ENCODE peak calls at places on chromosomes 11 and 22, in five cellular contexts. Q, O, V, Y and P are unnamed samples.

GRCh38 chr11:124233376-124233775 is 7.5 kb upstream of the OR8G1 start:
- DNase-seq in Q (no peak), O (no peak), V (no peak), Y (no peak), P (no peak)

GRCh38 chr11:61472868-61473267 is 35.7 kb upstream of the LRRC10B start:
- DNase-seq in Q (no peak), O (no peak), V (no peak), Y (no peak), P (peak; percentile 39)

GRCh38 chr11:118217575-118217974 is 7.2 kb downstream of the JAML start:
- DNase-seq in Q (no peak), O (no peak), V (no peak), Y (no peak), P (no peak)

GRCh38 chr11:115134886-115135285 is 369.3 kb downstream of the CADM1 start:
- DNase-seq in Q (no peak), O (no peak), V (no peak), Y (no peak), P (no peak)

GRCh38 chr11:129324533-129325175 is 51.0 kb upstream of the BARX2 start:
- DNase-seq in Q (no peak), O (peak; percentile 33), V (no peak), Y (no peak), P (peak; percentile 33)

GRCh38 chr11:86230196-86230813 is 14.2 kb upstream of the EED start:
- DNase-seq in Q (no peak), O (no peak), V (no peak), Y (no peak), P (no peak)

GRCh38 chr22:38655532-38656255 is 498 bp downstream of the FAM227A start:
- DNase-seq in Q (no peak), O (no peak), V (no peak), Y (no peak), P (no peak)

GRCh38 chr11:61021661-61022212 is 50.3 kb downstream of the CD6 start:
- DNase-seq in Q (peak; percentile 76), O (no peak), V (no peak), Y (no peak), P (no peak)

GRCh38 chr11:86592659-86593451 is 79.6 kb downstream of the ME3 start:
- DNase-seq in Q (no peak), O (no peak), V (peak; percentile 85), Y (no peak), P (no peak)

DNA sequence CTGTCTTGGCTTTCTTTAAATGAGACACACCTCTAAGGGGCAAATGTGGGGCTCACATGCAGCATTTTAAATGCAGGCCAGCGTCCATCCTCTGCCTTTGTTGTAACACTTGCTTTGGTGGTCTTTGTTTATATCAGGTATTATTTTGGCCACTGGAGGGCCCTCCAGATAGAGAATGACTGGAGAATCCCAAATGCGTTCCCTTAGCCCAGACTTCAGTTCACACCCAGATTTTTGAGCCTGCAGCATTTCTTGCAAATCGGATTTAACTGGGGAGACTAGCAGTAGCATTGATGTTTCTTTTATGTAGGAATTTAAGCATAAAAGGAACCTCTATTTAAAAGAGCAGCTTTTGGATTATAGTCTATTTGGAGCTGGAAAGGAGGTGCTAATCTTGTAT is 200.2 kb upstream of the SORL1-AS1 start:
- DNase-seq in Q (no peak), O (no peak), V (no peak), Y (no peak), P (no peak)
- TF ChIP-seq CTCF in Q (peak; percentile 9), O (no peak), V (no peak), Y (peak; percentile 27), P (peak; percentile 46)

GRCh38 chr22:23533771-23534191 is 46.3 kb downstream of the IGLL1 start:
- DNase-seq in Q (peak; percentile 26), O (no peak), V (no peak), Y (no peak), P (no peak)

GRCh38 chr22:23533328-23533762 is 46.7 kb downstream of the IGLL1 start:
- DNase-seq in Q (peak; percentile 63), O (no peak), V (peak; percentile 16), Y (no peak), P (no peak)

GRCh38 chr22:23534201-23534850 is 45.8 kb downstream of the IGLL1 start:
- DNase-seq in Q (peak; percentile 57), O (no peak), V (no peak), Y (no peak), P (no peak)

GRCh38 chr22:23536821-23537345 is 43.2 kb downstream of the IGLL1 start:
- DNase-seq in Q (peak; percentile 33), O (no peak), V (no peak), Y (no peak), P (no peak)

DNA sequence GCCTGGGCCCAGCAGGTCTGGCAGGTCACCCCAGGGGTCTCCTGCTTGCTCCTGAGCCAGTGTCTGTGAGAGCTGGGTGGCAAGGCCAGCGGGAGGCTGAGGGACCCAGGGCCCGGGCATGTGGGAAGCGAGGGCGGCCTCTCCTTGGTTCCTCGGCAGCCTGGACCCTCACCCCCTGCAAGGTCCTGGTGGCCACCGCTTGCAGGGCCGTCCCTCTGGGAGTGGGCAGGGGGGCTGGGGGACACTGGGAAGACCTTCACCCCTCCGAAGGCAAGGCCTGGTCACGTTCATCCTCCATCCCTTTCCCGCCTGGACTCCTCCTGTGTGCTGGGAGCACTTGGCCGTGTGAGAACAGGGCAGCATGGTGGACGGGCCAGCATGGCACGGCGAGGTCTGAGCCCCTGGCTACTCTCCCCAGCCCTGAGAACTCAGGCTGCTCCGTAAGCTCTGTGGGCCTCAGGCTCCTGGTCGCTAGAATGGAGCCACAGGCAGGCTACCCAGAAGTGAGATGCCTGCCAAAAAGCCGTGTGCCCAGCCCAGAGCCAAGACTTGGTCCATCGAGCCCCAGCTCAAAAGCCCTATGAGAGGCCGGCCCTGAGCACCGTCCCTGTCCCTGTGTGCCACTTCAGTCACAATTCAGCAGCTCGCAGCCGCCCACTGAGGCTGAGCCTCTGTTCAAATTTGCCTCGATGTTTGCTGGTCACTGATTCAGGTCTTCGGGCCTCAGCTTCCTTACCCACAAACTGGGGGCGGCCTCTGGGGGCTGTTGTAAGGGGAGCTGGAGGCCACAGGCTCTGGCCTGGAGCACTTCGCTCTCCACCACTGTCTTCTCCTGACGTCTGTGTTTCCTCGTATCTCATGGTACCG is 45.0 kb downstream of the IGLL1 start:
- DNase-seq in Q (peak; percentile 60), O (no peak), V (no peak), Y (peak; percentile 59), P (no peak)
- H3K27ac ChIP-seq in Q (peak overlapping the region; percentile 68), O (no peak overlapping the region), V (no peak overlapping the region), Y (no peak overlapping the region), P (no peak overlapping the region)

GRCh38 chr11:2821891-2822290 is 63.7 kb downstream of the CDKN1C start:
- DNase-seq in Q (no peak), O (no peak), V (no peak), Y (no peak), P (peak; percentile 3)
- TF ChIP-seq CTCF in Q (no peak), O (no peak), V (no peak), Y (no peak), P (no peak)

GRCh38 chr11:72937439-72937838 is 123.2 kb downstream of the ATG16L2 start:
- DNase-seq in Q (no peak), O (no peak), V (no peak), Y (no peak), P (no peak)
- H3K27ac ChIP-seq in Q (no peak overlapping the region), O (no peak overlapping the region), V (no peak overlapping the region), Y (peak overlapping the region; percentile 35), P (peak overlapping the region; percentile 25)

GRCh38 chr22:37331811-37332536 is 49.7 kb downstream of the CYTH4 start:
- DNase-seq in Q (no peak), O (no peak), V (no peak), Y (no peak), P (no peak)
- TF ChIP-seq CTCF in Q (no peak), O (no peak), V (no peak), Y (no peak), P (no peak)

DNA sequence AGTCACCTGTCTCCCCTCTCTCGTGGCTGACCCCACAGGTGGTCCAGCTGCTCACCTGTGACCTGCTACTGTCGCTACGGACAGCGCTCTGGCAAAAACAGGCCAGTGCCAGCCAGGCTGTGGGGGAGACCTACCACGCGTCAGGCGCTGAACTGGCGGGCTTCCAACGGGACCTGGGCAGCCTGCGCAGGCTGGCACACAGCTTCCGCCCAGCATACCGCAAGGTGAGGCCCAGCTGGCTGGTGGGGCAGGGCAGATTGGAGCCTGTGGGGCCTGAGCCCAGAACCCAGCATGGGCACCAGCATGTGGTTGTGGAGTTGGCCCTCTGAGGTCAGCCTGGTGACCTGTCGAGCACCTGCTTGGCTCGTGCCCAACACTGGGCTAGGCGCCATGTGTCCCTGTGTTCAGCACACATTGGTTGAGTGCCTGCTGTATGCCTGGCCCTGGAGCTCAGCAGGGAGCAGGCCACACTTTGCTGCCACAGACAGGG is 11.9 kb downstream of the SHISA8 start:
- DNase-seq in Q (no peak), O (peak; percentile 81), V (no peak), Y (no peak), P (peak; percentile 83)
- H3K27ac ChIP-seq in Q (no peak overlapping the region), O (peak overlapping the region; percentile 70), V (no peak overlapping the region), Y (no peak overlapping the region), P (peak overlapping the region; percentile 89)

GRCh38 chr11:30853470-30853869 is 267.3 kb upstream of the MPPED2 start:
- DNase-seq in Q (no peak), O (no peak), V (no peak), Y (no peak), P (no peak)

GRCh38 chr11:30852091-30852490 is 265.9 kb upstream of the MPPED2 start:
- DNase-seq in Q (no peak), O (no peak), V (no peak), Y (no peak), P (no peak)

GRCh38 chr11:30859709-30860108 is 273.6 kb upstream of the MPPED2 start:
- DNase-seq in Q (no peak), O (no peak), V (no peak), Y (no peak), P (no peak)

GRCh38 chr11:30852645-30853044 is 266.5 kb upstream of the MPPED2 start:
- DNase-seq in Q (no peak), O (no peak), V (no peak), Y (no peak), P (no peak)

DNA sequence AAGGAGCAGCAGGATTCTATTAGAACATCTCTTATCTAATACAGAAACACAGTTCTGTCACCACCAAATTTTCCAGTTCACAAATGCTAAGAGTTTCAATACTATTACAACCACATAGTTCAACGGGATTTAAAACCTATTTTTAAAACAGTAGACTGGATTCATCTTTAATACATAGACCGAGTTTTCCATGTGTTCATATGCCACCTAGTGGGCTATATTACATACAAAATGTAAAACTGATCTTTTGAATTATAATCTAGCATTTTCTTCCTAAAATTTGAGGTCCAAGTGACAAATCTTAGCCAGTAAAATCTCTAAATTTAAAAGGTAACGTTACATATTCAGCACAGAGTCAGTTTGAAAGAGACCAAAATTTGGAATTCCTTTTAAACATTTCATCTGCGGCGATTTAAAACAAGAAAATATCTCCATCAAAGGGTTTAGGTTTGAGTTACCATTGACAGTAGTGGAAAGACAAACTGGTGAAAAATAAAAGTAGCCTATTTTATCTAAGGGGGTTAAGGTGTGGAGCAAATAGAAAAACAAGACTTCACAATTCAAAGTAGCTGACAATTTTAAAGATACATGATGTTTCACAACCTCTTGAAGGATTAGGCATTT is 269.3 kb upstream of the MPPED2 start:
- DNase-seq in Q (no peak), O (no peak), V (peak; percentile 11), Y (no peak), P (no peak)
- TF ChIP-seq CTCF in Q (peak; percentile 32), O (no peak), V (peak; percentile 21), Y (peak; percentile 44), P (peak; percentile 67)